ENCODE peak calls at places on chromosomes 11 and 22, in eight cellular contexts. B is esophagus squamous epithelium, K is left ventricle myocardium inferior, D is pancreas, S is A549, G is left lung, T is dorsolateral prefrontal cortex, O is AG04450. R is an unnamed sample.

GRCh38 chr11:23536907-23537306 is 676.6 kb upstream of the CCDC179 start:
- DNase-seq in B (no peak), K (no peak), D (no peak), S (no peak), G (no peak), T (no peak), O (no peak), R (no peak)

GRCh38 chr11:40130427-40130826 is 1329.0 kb downstream of the LRRC4C start:
- DNase-seq in B (no peak), K (no peak), D (no peak), S (no peak), G (no peak), T (no peak), O (no peak), R (no peak)

GRCh38 chr11:74670171-74670570 is 61.1 kb downstream of the CHRDL2 start:
- DNase-seq in B (no peak), K (no peak), D (no peak), S (no peak), G (no peak), T (no peak), O (no peak), R (no peak)

GRCh38 chr11:67389477-67389876 is 2.3 kb upstream of the RAD9A start:
- DNase-seq in B (no peak), K (peak), D (peak), S (peak), G (peak), T (no peak), O (no peak), R (no peak)

GRCh38 chr11:6357222-6357621 is 33.1 kb upstream of the SMPD1 start:
- DNase-seq in B (no peak), K (peak), D (no peak), S (no peak), G (no peak), T (peak), O (peak), R (peak)

GRCh38 chr11:94793822-94794221 is 25.7 kb downstream of the AMOTL1 start:
- DNase-seq in B (no peak), K (no peak), D (no peak), S (no peak), G (no peak), T (no peak), O (no peak), R (no peak)

GRCh38 chr22:47966316-47966715 is 1203.9 kb downstream of the TBC1D22A start:
- DNase-seq in B (no peak), K (no peak), D (no peak), S (no peak), G (no peak), T (no peak), O (no peak), R (no peak)

GRCh38 chr11:100883860-100884259 is 196.8 kb downstream of the ARHGAP42 start:
- DNase-seq in B (no peak), K (no peak), D (no peak), S (no peak), G (no peak), T (no peak), O (no peak), R (peak)

GRCh38 chr11:121071456-121072236 is 29.4 kb upstream of the TECTA start:
- DNase-seq in B (no peak), K (no peak), D (peak), S (no peak), G (no peak), T (no peak), O (no peak), R (no peak)

GRCh38 chr11:32113200-32113599 is 22.3 kb downstream of the RCN1 start:
- DNase-seq in B (no peak), K (no peak), D (no peak), S (no peak), G (no peak), T (no peak), O (no peak), R (no peak)

GRCh38 chr11:130449996-130450419 is 1.6 kb downstream of the ADAMTS15 start:
- DNase-seq in B (no peak), K (peak), D (peak), S (no peak), G (no peak), T (peak), O (no peak), R (no peak)

GRCh38 chr11:129117595-129118350 is 74.4 kb downstream of the ARHGAP32 start:
- DNase-seq in B (no peak), K (no peak), D (peak), S (peak), G (no peak), T (no peak), O (peak), R (peak)

GRCh38 chr11:129652828-129653227 is 162.8 kb upstream of the TMEM45B start:
- DNase-seq in B (no peak), K (no peak), D (no peak), S (no peak), G (no peak), T (no peak), O (peak), R (peak)

GRCh38 chr11:17611049-17611448 is 64.0 kb downstream of the OTOG start:
- DNase-seq in B (no peak), K (no peak), D (peak), S (no peak), G (peak), T (no peak), O (no peak), R (no peak)

GRCh38 chr22:35477911-35478582 is 62.6 kb upstream of the RASD2 start:
- DNase-seq in B (no peak), K (peak), D (peak), S (peak), G (no peak), T (no peak), O (peak), R (peak)

GRCh38 chr11:125390949-125391348 is 105.1 kb downstream of the FEZ1 start:
- DNase-seq in B (no peak), K (no peak), D (no peak), S (no peak), G (no peak), T (no peak), O (peak), R (no peak)

GRCh38 chr22:41028841-41029240 is 63.6 kb upstream of the EP300 start:
- DNase-seq in B (no peak), K (no peak), D (no peak), S (no peak), G (no peak), T (no peak), O (peak), R (peak)

GRCh38 chr22:24494535-24495364 is at the start of gene UPB1:
- DNase-seq in B (no peak), K (no peak), D (no peak), S (no peak), G (peak), T (no peak), O (no peak), R (no peak)

GRCh38 chr11:64258356-64258755 is 7.0 kb downstream of the PLCB3 start:
- DNase-seq in B (no peak), K (no peak), D (no peak), S (no peak), G (peak), T (no peak), O (no peak), R (no peak)

GRCh38 chr11:64258946-64259532 is 7.7 kb downstream of the PLCB3 start:
- DNase-seq in B (no peak), K (no peak), D (no peak), S (no peak), G (peak), T (no peak), O (no peak), R (no peak)

GRCh38 chr11:64255135-64256128 is 4.1 kb downstream of the PLCB3 start:
- DNase-seq in B (no peak), K (no peak), D (no peak), S (no peak), G (peak), T (no peak), O (no peak), R (no peak)

GRCh38 chr11:64254326-64254725 is 3.0 kb downstream of the PLCB3 start:
- DNase-seq in B (no peak), K (no peak), D (no peak), S (no peak), G (peak), T (no peak), O (no peak), R (no peak)

DNA sequence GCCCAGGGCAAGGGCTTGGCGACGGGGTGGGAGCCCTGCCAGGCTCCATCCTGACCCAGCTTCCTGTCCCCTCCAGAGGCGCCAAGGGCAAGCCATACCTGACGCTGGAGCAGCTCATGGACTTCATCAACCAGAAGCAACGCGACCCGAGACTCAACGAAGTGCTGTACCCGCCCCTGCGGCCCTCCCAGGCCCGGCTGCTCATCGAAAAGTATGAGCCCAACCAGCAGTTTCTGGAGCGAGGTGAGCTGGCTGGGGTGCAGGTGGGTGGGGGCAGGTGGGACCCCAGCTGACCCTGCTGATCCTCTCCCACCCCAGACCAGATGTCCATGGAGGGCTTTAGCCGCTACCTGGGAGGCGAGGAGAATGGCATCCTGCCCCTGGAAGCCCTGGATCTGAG is 5.0 kb downstream of the PLCB3 start:
- DNase-seq in B (no peak), K (no peak), D (no peak), S (no peak), G (peak), T (no peak), O (no peak), R (no peak)
- H3K27ac ChIP-seq in B (no peak), K (no peak), D (no peak), S (no peak), G (no peak), T (no peak), O (no peak), R (no peak)

DNA sequence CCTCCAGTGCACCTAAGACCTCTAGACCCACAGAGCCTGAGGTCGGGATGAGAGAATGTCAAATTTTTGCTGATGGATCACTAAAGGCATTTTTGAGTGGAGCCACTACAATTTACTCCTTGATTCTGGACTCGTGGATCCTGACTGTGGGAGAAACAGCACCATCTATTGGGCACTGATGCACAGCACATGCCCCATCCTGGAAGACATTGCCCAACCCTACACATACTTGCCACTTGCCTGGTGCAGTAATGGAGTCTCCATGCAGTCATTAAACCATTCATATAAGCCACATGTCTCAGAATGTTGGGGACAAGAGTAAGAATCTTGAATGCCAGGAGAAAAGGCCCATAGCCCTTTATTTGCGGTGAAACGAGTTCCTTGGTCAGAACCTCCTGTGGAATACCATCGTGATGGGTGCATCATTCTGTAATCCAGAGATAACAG is 103.9 kb downstream of the GGTLC2 start:
- DNase-seq in B (no peak), K (no peak), D (peak), S (no peak), G (no peak), T (no peak), O (peak), R (peak)
- TF ChIP-seq CTCF in B (peak), K (peak), D (no peak), S (peak), G (peak), T (peak), O (peak), R (peak)

DNA sequence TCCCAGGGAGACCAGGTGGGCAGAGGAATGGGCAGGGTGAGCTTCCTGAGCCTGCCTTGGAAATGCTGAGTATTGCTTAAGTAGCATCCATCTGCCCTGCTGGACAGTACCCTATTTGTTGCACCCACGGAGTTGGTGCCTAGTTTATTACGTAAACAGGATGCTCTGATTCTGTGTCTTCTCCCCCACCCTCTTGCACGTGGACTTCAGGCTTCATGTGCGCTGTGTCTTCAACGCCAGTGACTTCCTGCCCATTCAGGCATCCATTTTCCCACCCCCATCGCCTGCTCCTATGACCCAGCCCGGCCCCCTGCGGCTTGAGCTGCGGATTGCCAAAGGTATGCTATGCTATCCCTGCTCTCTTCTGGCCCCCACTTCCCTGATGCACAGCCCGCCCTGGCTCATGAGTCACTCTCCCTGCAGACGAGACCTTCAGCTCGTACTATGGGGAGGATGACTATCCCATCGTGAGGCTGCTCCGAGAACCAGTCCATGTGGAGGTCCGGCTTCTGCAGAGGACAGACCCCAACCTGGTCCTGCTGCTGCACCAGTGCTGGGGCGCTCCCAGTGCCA is 5.7 kb downstream of the ZP1 start:
- DNase-seq in B (no peak), K (no peak), D (no peak), S (no peak), G (no peak), T (no peak), O (peak), R (no peak)
- H3K27ac ChIP-seq in B (no peak), K (peak), D (no peak), S (peak), G (no peak), T (peak), O (peak), R (no peak)

GRCh38 chr11:72812604-72812967 is 1.6 kb upstream of the ATG16L2 start:
- DNase-seq in B (no peak), K (no peak), D (no peak), S (no peak), G (no peak), T (no peak), O (no peak), R (no peak)
- TF ChIP-seq CTCF in B (no peak), K (no peak), D (no peak), S (no peak), G (no peak), T (no peak), O (no peak), R (no peak)